ENCODE peak calls at places on chromosomes 5 and 9, in eight cellular contexts. B is psoas muscle, D is heart right ventricle, I is BJ, K is HL-60, O is foreskin fibroblast, A is nephron progenitor cell, T is lower lobe of right lung. Y is an unnamed sample.

GRCh38 chr5:98679963-98680362 is 93.5 kb upstream of the RGMB start:
- DNase-seq in B (no peak), D (no peak), I (no peak), K (no peak), O (peak; percentile 16), A (no peak), T (no peak), Y (no peak)

GRCh38 chr5:173895766-173896165 is 7.6 kb downstream of the CPEB4 start:
- DNase-seq in B (no peak), D (no peak), I (no peak), K (no peak), O (no peak), A (no peak), T (no peak), Y (no peak)

GRCh38 chr5:138945421-138946240 is 70.5 kb upstream of the LRRTM2 start:
- DNase-seq in B (no peak), D (no peak), I (no peak), K (no peak), O (no peak), A (no peak), T (no peak), Y (no peak)

GRCh38 chr9:133370680-133371079 is 5.2 kb downstream of the SURF4 start:
- DNase-seq in B (no peak), D (no peak), I (no peak), K (no peak), O (no peak), A (no peak), T (no peak), Y (no peak)

GRCh38 chr5:159824188-159825153 is 91.8 kb upstream of the ADRA1B start:
- DNase-seq in B (no peak), D (no peak), I (no peak), K (no peak), O (peak; percentile 26), A (no peak), T (no peak), Y (no peak)

GRCh38 chr9:78273761-78274160 is 23.2 kb upstream of the PSAT1 start:
- DNase-seq in B (no peak), D (no peak), I (no peak), K (no peak), O (peak; percentile 72), A (no peak), T (no peak), Y (no peak)

GRCh38 chr5:54263447-54263846 is 46.9 kb downstream of the ARL15 start:
- DNase-seq in B (no peak), D (no peak), I (no peak), K (no peak), O (no peak), A (no peak), T (no peak), Y (no peak)

GRCh38 chr5:54221096-54221495 is 89.3 kb downstream of the ARL15 start:
- DNase-seq in B (no peak), D (no peak), I (no peak), K (no peak), O (no peak), A (no peak), T (no peak), Y (no peak)

GRCh38 chr5:41094871-41095270 is 23.7 kb upstream of the MROH2B start:
- DNase-seq in B (no peak), D (no peak), I (no peak), K (no peak), O (no peak), A (no peak), T (no peak), Y (no peak)

GRCh38 chr5:7815757-7816534 is 35.0 kb downstream of the CFAP90 start:
- DNase-seq in B (peak; percentile 86), D (peak; percentile 77), I (no peak), K (peak; percentile 91), O (peak; percentile 52), A (peak; percentile 93), T (peak; percentile 86), Y (peak; percentile 96)

GRCh38 chr9:121299467-121300282 is 31.7 kb downstream of the GSN start:
- DNase-seq in B (peak; percentile 79), D (peak; percentile 89), I (no peak), K (no peak), O (peak; percentile 75), A (peak; percentile 71), T (peak; percentile 73), Y (peak; percentile 57)

GRCh38 chr9:77952641-77953341 is 78.8 kb downstream of the GNAQ start:
- DNase-seq in B (no peak), D (peak; percentile 21), I (peak; percentile 27), K (no peak), O (peak; percentile 49), A (no peak), T (no peak), Y (no peak)

GRCh38 chr9:33161589-33162132 is 5.5 kb downstream of the B4GALT1 start:
- DNase-seq in B (no peak), D (no peak), I (no peak), K (no peak), O (no peak), A (no peak), T (no peak), Y (no peak)

GRCh38 chr5:144703776-144704175 is 533.1 kb downstream of the KCTD16 start:
- DNase-seq in B (no peak), D (no peak), I (no peak), K (no peak), O (no peak), A (no peak), T (no peak), Y (no peak)

GRCh38 chr5:144698454-144698853 is 527.8 kb downstream of the KCTD16 start:
- DNase-seq in B (no peak), D (no peak), I (no peak), K (no peak), O (peak; percentile 46), A (no peak), T (no peak), Y (no peak)

GRCh38 chr5:144691936-144692335 is 521.3 kb downstream of the KCTD16 start:
- DNase-seq in B (no peak), D (no peak), I (peak; percentile 9), K (no peak), O (peak; percentile 27), A (no peak), T (no peak), Y (no peak)

DNA sequence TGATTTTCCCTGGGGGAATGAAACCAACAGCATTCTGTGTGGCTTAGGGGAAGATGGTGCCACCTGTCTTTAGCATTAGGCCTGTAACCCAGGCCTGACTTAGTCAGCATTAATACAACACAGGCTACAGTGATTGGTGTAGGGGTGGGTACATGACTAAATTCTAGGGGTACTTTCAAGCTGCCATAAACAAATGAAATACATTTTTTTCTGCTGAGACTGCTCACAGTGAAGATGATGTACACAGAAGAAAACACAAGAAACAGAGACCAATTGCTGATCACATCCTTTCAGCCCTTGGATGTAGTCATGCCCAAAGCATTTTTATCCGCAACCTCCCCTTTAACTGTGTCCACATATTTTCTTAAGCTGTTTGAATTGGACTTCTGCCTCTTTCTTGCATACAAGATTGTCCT is 527.2 kb downstream of the KCTD16 start:
- DNase-seq in B (no peak), D (no peak), I (peak; percentile 94), K (no peak), O (peak; percentile 93), A (no peak), T (no peak), Y (no peak)
- TF ChIP-seq CTCF in B (no peak), D (no peak), I (peak; percentile 24), K (no peak), O (no peak), A (no peak), T (no peak), Y (no peak)

DNA sequence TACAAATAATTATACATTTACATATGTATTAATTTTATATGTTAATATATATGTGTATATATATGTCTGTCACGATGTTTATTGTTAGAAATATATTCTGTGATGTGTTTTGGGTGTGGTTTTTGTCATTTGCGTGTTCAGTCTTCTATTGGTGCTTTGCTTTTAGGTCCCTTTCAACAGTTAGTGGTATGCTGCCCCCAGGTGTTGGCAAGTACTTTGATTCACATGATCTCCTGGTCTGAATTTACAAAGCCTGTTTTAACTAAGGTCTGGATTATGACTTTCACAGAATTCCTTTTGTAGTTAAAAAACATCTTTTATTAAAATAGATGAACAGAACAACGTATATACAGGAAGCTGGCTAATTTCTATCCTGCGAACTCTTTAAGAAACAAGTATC is 271.5 kb downstream of the CCDC171 start:
- DNase-seq in B (no peak), D (no peak), I (no peak), K (no peak), O (peak; percentile 56), A (no peak), T (no peak), Y (no peak)
- TF ChIP-seq CTCF in B (no peak), D (no peak), I (peak; percentile 35), K (no peak), O (no peak), A (no peak), T (no peak), Y (no peak)

DNA sequence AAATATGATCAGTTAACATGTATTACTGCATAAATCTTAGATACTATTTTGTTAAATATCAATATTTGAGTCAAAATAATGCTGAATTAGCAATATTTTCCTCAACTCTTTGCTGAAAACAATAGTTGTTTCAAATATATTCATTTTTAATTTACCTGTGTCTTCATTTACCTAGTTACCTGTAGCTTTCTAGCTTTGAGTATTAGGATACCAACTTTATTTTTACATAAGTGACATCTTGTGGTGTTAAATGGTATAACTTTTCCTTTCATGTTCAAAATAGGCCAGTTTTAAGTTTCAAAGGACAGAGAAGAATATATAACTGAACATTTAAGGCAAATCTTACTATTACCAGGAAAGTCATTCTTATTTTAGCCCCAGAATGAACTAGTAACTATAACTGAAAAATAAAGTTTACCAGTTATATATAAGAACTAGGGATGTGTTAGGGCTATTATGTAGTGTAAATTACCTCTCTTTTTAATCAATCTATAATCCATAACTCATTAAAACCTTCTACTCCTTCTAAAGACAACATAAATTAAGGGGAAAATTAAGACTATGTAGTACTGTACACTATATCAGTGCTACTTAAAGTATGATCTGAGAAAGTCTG is 25.3 kb downstream of the AP3B1 start:
- DNase-seq in B (no peak), D (no peak), I (no peak), K (no peak), O (peak; percentile 15), A (no peak), T (no peak), Y (no peak)
- TF ChIP-seq CTCF in B (peak; percentile 54), D (peak; percentile 66), I (peak; percentile 42), K (no peak), O (no peak), A (peak; percentile 43), T (peak; percentile 48), Y (peak; percentile 77)

GRCh38 chr5:122153230-122153629 is 23.9 kb downstream of the ZNF474 start:
- DNase-seq in B (no peak), D (no peak), I (peak; percentile 87), K (no peak), O (peak; percentile 46), A (no peak), T (no peak), Y (no peak)

GRCh38 chr5:122154491-122154890 is 25.1 kb downstream of the ZNF474 start:
- DNase-seq in B (no peak), D (no peak), I (no peak), K (no peak), O (peak; percentile 67), A (no peak), T (no peak), Y (no peak)

GRCh38 chr5:122153774-122154173 is 24.4 kb downstream of the ZNF474 start:
- DNase-seq in B (no peak), D (no peak), I (no peak), K (no peak), O (no peak), A (no peak), T (no peak), Y (no peak)

GRCh38 chr5:122154910-122155309 is 25.6 kb downstream of the ZNF474 start:
- DNase-seq in B (peak; percentile 42), D (no peak), I (no peak), K (no peak), O (peak; percentile 71), A (no peak), T (no peak), Y (no peak)

GRCh38 chr5:122156724-122157325 is 27.5 kb downstream of the ZNF474 start:
- DNase-seq in B (no peak), D (no peak), I (no peak), K (no peak), O (peak; percentile 80), A (no peak), T (no peak), Y (peak; percentile 38)
- TF ChIP-seq CTCF in B (peak; percentile 23), D (peak; percentile 35), I (peak; percentile 50), K (no peak), O (peak; percentile 44), A (peak; percentile 35), T (no peak), Y (no peak)